ENCODE peak calls at places on chromosomes 12 and 14, in nine cellular contexts. N is A549; C is thyroid gland; G is CD8-positive, alpha-beta T cell; W is HCT116; D is lung; V is esophagus squamous epithelium; Y is transverse colon; B is upper lobe of left lung. J is an unnamed sample.

GRCh38 chr12:120474092-120474960 is 4.8 kb upstream of the SRSF9 start:
- DNase-seq in N (peak; percentile 76), C (peak; percentile 8), G (no peak), W (peak; percentile 80), D (no peak), V (no peak), Y (no peak), B (no peak), J (no peak)

GRCh38 chr14:75978249-75978731 is 3.5 kb downstream of the TGFB3 start:
- DNase-seq in N (no peak), C (no peak), G (no peak), W (no peak), D (no peak), V (no peak), Y (peak; percentile 19), B (no peak), J (no peak)

GRCh38 chr14:33768458-33768830 is 182.4 kb downstream of the EGLN3 start:
- DNase-seq in N (no peak), C (no peak), G (no peak), W (no peak), D (no peak), V (no peak), Y (no peak), B (no peak), J (no peak)

GRCh38 chr14:101507306-101508150 is 53.8 kb upstream of the DIO3 start:
- DNase-seq in N (no peak), C (no peak), G (no peak), W (no peak), D (no peak), V (no peak), Y (peak; percentile 5), B (peak; percentile 12), J (no peak)

GRCh38 chr12:47808049-47808448 is 11.7 kb downstream of the HDAC7 start:
- DNase-seq in N (no peak), C (peak; percentile 36), G (peak; percentile 47), W (no peak), D (peak; percentile 56), V (no peak), Y (peak; percentile 79), B (peak; percentile 78), J (no peak)

GRCh38 chr12:92538970-92539749 is 163.6 kb upstream of the PLEKHG7 start:
- DNase-seq in N (no peak), C (no peak), G (no peak), W (peak; percentile 47), D (no peak), V (no peak), Y (no peak), B (no peak), J (peak; percentile 37)

GRCh38 chr12:82470906-82471512 is 112.7 kb downstream of the METTL25 start:
- DNase-seq in N (no peak), C (no peak), G (no peak), W (no peak), D (no peak), V (no peak), Y (no peak), B (no peak), J (no peak)

GRCh38 chr14:81388236-81388801 is 11.8 kb downstream of the STON2 start:
- DNase-seq in N (no peak), C (no peak), G (no peak), W (no peak), D (no peak), V (no peak), Y (no peak), B (no peak), J (no peak)

GRCh38 chr12:119679490-119679889 is 11.6 kb downstream of the PRKAB1 start:
- DNase-seq in N (no peak), C (no peak), G (no peak), W (no peak), D (no peak), V (no peak), Y (peak; percentile 56), B (no peak), J (no peak)

GRCh38 chr12:107277850-107278249 is 184.5 kb upstream of the CRY1 start:
- DNase-seq in N (no peak), C (no peak), G (no peak), W (no peak), D (no peak), V (no peak), Y (no peak), B (no peak), J (peak; percentile 21)

GRCh38 chr14:101027291-101027690 is 123.8 kb upstream of the RTL1 start:
- DNase-seq in N (no peak), C (no peak), G (no peak), W (no peak), D (no peak), V (no peak), Y (no peak), B (no peak), J (no peak)

GRCh38 chr12:47504775-47505446 is 200.9 kb downstream of the RPAP3 start:
- DNase-seq in N (no peak), C (no peak), G (no peak), W (no peak), D (no peak), V (no peak), Y (no peak), B (no peak), J (no peak)

GRCh38 chr12:57491393-57492280 is 3.8 kb downstream of the MARS1 start:
- DNase-seq in N (peak; percentile 51), C (no peak), G (no peak), W (no peak), D (no peak), V (no peak), Y (no peak), B (no peak), J (no peak)

GRCh38 chr14:70011708-70012107 is 132.5 kb downstream of the SMOC1 start:
- DNase-seq in N (no peak), C (no peak), G (no peak), W (no peak), D (no peak), V (no peak), Y (no peak), B (no peak), J (no peak)

GRCh38 chr14:70011098-70011497 is 131.9 kb downstream of the SMOC1 start:
- DNase-seq in N (no peak), C (no peak), G (no peak), W (no peak), D (no peak), V (no peak), Y (no peak), B (no peak), J (no peak)

GRCh38 chr14:70009961-70010360 is 130.7 kb downstream of the SMOC1 start:
- DNase-seq in N (no peak), C (no peak), G (no peak), W (no peak), D (no peak), V (no peak), Y (no peak), B (no peak), J (no peak)

GRCh38 chr14:70014696-70015095 is 135.5 kb downstream of the SMOC1 start:
- DNase-seq in N (no peak), C (no peak), G (no peak), W (no peak), D (no peak), V (no peak), Y (no peak), B (no peak), J (no peak)

DNA sequence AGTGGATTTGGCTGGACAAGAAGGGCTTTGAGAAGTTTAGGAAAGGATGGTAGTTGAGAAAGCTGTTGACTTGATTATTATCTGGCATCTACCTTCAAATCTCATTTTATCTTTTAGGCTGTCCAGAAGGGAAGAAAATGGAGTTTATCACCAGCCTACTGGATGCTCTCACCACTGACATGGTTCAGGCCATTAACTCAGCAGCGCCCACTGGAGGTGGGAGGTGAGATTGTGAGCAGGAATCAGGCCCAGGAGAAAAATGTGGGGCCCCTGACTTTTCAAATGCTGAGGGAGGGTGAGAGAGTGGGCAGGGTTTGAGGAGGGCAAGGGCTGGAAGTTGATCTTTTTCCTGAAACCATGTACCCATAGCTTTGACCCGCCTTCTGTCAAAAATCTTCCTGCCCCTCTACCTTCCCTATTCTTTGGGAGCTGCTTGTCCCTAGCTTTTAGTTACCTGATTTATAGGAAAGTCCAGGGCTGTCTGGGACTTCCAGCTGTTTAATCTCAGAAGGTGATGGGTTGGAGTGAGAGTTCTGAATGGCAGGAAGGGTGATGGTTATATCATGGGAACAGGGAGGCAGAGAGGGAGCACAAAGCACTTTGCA is 134.2 kb downstream of the SMOC1 start:
- DNase-seq in N (peak; percentile 28), C (peak; percentile 58), G (no peak), W (peak; percentile 23), D (no peak), V (no peak), Y (peak; percentile 52), B (no peak), J (no peak)
- TF ChIP-seq CTCF in N (peak; percentile 45), C (peak; percentile 50), G (no peak), W (peak; percentile 58), D (no peak), V (peak; percentile 46), Y (peak; percentile 52), B (peak; percentile 48), J (peak; percentile 75)

GRCh38 chr14:105968291-105968690 is 441.9 kb downstream of the TMEM121 start:
- DNase-seq in N (no peak), C (no peak), G (no peak), W (no peak), D (no peak), V (no peak), Y (no peak), B (no peak), J (no peak)
- H3K27ac ChIP-seq in N (no peak overlapping the region), C (no peak overlapping the region), G (no peak overlapping the region), W (no peak overlapping the region), D (no peak overlapping the region), V (no peak overlapping the region), Y (no peak overlapping the region), B (no peak overlapping the region), J (no peak overlapping the region)

GRCh38 chr14:50607181-50607580 is 47.2 kb downstream of the ATL1 start:
- DNase-seq in N (no peak), C (no peak), G (no peak), W (no peak), D (no peak), V (no peak), Y (no peak), B (no peak), J (no peak)
- H3K9me3 ChIP-seq in N (no peaks in the 10 kb centered on the region), C (no peaks in the 10 kb centered on the region), G (no peaks in the 10 kb centered on the region), W (no peaks in the 10 kb centered on the region), D (no peaks in the 10 kb centered on the region), V (no peaks in the 10 kb centered on the region), Y (no peaks in the 10 kb centered on the region), B (no peaks in the 10 kb centered on the region), J (no peaks in the 10 kb centered on the region)

GRCh38 chr12:754871-755562 is 2.6 kb downstream of the WNK1 start:
- DNase-seq in N (peak; percentile 84), C (no peak), G (no peak), W (no peak), D (no peak), V (no peak), Y (no peak), B (no peak), J (peak; percentile 24)

GRCh38 chr12:752673-753400 is 458 bp downstream of the WNK1 start:
- DNase-seq in N (no peak), C (peak; percentile 66), G (no peak), W (no peak), D (peak; percentile 54), V (no peak), Y (peak; percentile 69), B (peak; percentile 59), J (no peak)

GRCh38 chr12:754238-754816 is 1.9 kb downstream of the WNK1 start:
- DNase-seq in N (no peak), C (no peak), G (no peak), W (no peak), D (no peak), V (no peak), Y (no peak), B (peak; percentile 67), J (no peak)

GRCh38 chr12:751828-752672 is at the start of gene WNK1:
- DNase-seq in N (peak; percentile 99), C (peak; percentile 97), G (peak; percentile 97), W (peak; percentile 97), D (peak; percentile 97), V (peak; percentile 93), Y (peak; percentile 97), B (peak; percentile 99), J (peak; percentile 98)

GRCh38 chr12:753401-754237 is 1.2 kb downstream of the WNK1 start:
- DNase-seq in N (no peak), C (peak; percentile 72), G (peak; percentile 17), W (no peak), D (peak; percentile 54), V (no peak), Y (peak; percentile 63), B (peak; percentile 61), J (no peak)
- TF ChIP-seq CTCF in N (no peak), C (no peak), G (no peak), W (no peak), D (no peak), V (no peak), Y (peak; percentile 26), B (peak; percentile 66), J (no peak)

J was measured in AG04450.